ENCODE peak calls at places on chromosomes 7 and 10, in seven cellular contexts. U is effector memory CD4-positive, alpha-beta T cell; L is aorta; D is mammary epithelial cell; E is IMR-90; R is CD8-positive, alpha-beta memory T cell; M is ovary. V is an unnamed sample.
A peak's percentile ranks its signal among the peaks of the same experiment; 100 is the strongest.

GRCh38 chr10:86642499-86642898 is 11.8 kb upstream of the OPN4 start:
- DNase-seq in U (no peak), L (no peak), D (peak; percentile 78), E (peak; percentile 64), R (no peak), M (no peak), V (no peak)

GRCh38 chr7:34755008-34755407 is 97.0 kb downstream of the NPSR1 start:
- DNase-seq in U (no peak), L (no peak), D (no peak), E (no peak), R (no peak), M (no peak), V (no peak)

GRCh38 chr10:126060232-126060935 is 164.0 kb downstream of the FANK1 start:
- DNase-seq in U (no peak), L (no peak), D (no peak), E (peak; percentile 79), R (no peak), M (peak; percentile 85), V (no peak)

GRCh38 chr10:114544045-114544659 is 113.9 kb downstream of the ABLIM1 start:
- DNase-seq in U (peak; percentile 58), L (no peak), D (peak; percentile 89), E (no peak), R (peak; percentile 87), M (no peak), V (peak; percentile 31)

GRCh38 chr10:84599254-84599653 is 270.9 kb downstream of the CCSER2 start:
- DNase-seq in U (no peak), L (no peak), D (no peak), E (no peak), R (no peak), M (no peak), V (no peak)

GRCh38 chr10:27258838-27259532 is 18.4 kb upstream of the ACBD5 start:
- DNase-seq in U (no peak), L (peak; percentile 78), D (no peak), E (no peak), R (peak; percentile 50), M (no peak), V (no peak)

GRCh38 chr10:50990568-50991495 is 83.5 kb upstream of the PRKG1 start:
- DNase-seq in U (no peak), L (peak; percentile 85), D (no peak), E (peak; percentile 95), R (no peak), M (peak; percentile 44), V (no peak)

GRCh38 chr7:10121641-10122040 is 852.0 kb upstream of the PHF14 start:
- DNase-seq in U (no peak), L (no peak), D (no peak), E (no peak), R (no peak), M (no peak), V (no peak)

GRCh38 chr10:73647211-73647874 is 6.1 kb upstream of the MYOZ1 start:
- DNase-seq in U (no peak), L (peak; percentile 88), D (no peak), E (no peak), R (no peak), M (peak; percentile 51), V (no peak)

GRCh38 chr7:130371059-130371458 is 9.2 kb upstream of the CPA1 start:
- DNase-seq in U (no peak), L (peak; percentile 88), D (peak; percentile 46), E (peak; percentile 52), R (no peak), M (peak; percentile 67), V (no peak)

GRCh38 chr10:26621889-26622681 is 75.4 kb upstream of the PDSS1 start:
- DNase-seq in U (no peak), L (peak; percentile 78), D (peak; percentile 43), E (peak; percentile 0), R (no peak), M (no peak), V (no peak)

GRCh38 chr10:100489388-100489787 is 26.6 kb downstream of the WNT8B start:
- DNase-seq in U (no peak), L (no peak), D (no peak), E (no peak), R (no peak), M (no peak), V (no peak)

GRCh38 chr7:44819292-44819691 is 22.8 kb downstream of the PPIA start:
- DNase-seq in U (no peak), L (no peak), D (no peak), E (no peak), R (no peak), M (no peak), V (no peak)

GRCh38 chr10:113319450-113319849 is 233.4 kb upstream of the HABP2 start:
- DNase-seq in U (no peak), L (no peak), D (no peak), E (no peak), R (no peak), M (no peak), V (no peak)

GRCh38 chr7:97401398-97401797 is 283.9 kb downstream of the SDHAF3 start:
- DNase-seq in U (no peak), L (no peak), D (no peak), E (no peak), R (no peak), M (no peak), V (no peak)

GRCh38 chr7:122364761-122365280 is 60.3 kb upstream of the FEZF1 start:
- DNase-seq in U (no peak), L (no peak), D (no peak), E (no peak), R (no peak), M (no peak), V (no peak)

GRCh38 chr7:102061354-102061945 is 225.2 kb upstream of the SH2B2 start:
- DNase-seq in U (no peak), L (peak; percentile 59), D (no peak), E (no peak), R (peak; percentile 15), M (no peak), V (no peak)

GRCh38 chr7:47461161-47461560 is 120.8 kb downstream of the TNS3 start:
- DNase-seq in U (no peak), L (peak; percentile 87), D (no peak), E (peak; percentile 80), R (no peak), M (peak; percentile 53), V (no peak)

GRCh38 chr7:92158660-92159575 is 20.0 kb downstream of the LRRD1 start:
- DNase-seq in U (no peak), L (no peak), D (peak; percentile 52), E (peak; percentile 93), R (no peak), M (no peak), V (no peak)

GRCh38 chr10:91006001-91006751 is 85.3 kb upstream of the ANKRD1 start:
- DNase-seq in U (peak; percentile 11), L (no peak), D (peak; percentile 50), E (peak; percentile 79), R (peak; percentile 71), M (peak; percentile 53), V (peak; percentile 25)

GRCh38 chr7:39948375-39948774 is 1.7 kb upstream of the CDK13 start:
- DNase-seq in U (no peak), L (no peak), D (no peak), E (no peak), R (no peak), M (no peak), V (no peak)

DNA sequence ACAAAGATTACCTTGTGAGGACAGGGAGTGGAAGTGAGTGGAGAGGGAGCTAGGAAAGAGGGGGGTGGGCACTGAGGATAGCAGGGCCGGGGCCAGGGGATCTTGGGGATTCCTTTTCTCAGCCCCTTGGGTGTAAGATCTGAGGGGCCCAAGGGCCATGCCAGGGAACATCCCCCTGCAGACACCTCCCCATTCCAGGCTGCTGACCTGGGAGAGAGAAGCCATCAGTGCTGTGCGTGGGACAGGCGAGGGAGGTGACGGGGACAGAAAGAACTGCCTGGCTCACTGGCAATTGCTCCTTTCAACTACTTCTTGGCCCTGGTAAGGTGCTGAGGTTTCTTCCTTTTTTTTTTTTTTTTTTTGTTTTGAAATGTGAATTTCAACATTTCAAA is 12.0 kb upstream of the BTBD16 start:
- DNase-seq in U (no peak), L (no peak), D (no peak), E (no peak), R (no peak), M (no peak), V (no peak)
- H3K9me3 ChIP-seq in U (no peaks in the 10 kb centered on the region), L (peaks cover 1% of the 10 kb centered on the region), D (no peaks in the 10 kb centered on the region), E (no peaks in the 10 kb centered on the region), R (no peaks in the 10 kb centered on the region), M (no peaks in the 10 kb centered on the region), V (no peaks in the 10 kb centered on the region)

GRCh38 chr7:63029207-63029522 is 969.5 kb upstream of the ZNF722 start:
- DNase-seq in U (no peak), L (no peak), D (no peak), E (no peak), R (no peak), M (no peak), V (no peak)
- H3K9me3 ChIP-seq in U (no peaks in the 10 kb centered on the region), L (peaks cover 4% of the 10 kb centered on the region), D (peaks cover 29% of the 10 kb centered on the region), E (peaks cover 16% of the 10 kb centered on the region), R (no peaks in the 10 kb centered on the region), M (no peaks in the 10 kb centered on the region), V (peaks cover 3% of the 10 kb centered on the region)

GRCh38 chr7:135160858-135161653 is 9.5 kb downstream of the CYREN start:
- DNase-seq in U (no peak), L (no peak), D (no peak), E (peak; percentile 14), R (no peak), M (no peak), V (no peak)

GRCh38 chr7:135159359-135160087 is 11.0 kb downstream of the CYREN start:
- DNase-seq in U (no peak), L (no peak), D (no peak), E (no peak), R (no peak), M (no peak), V (no peak)

GRCh38 chr7:135158141-135158655 is 10.3 kb downstream of the TMEM140 start:
- DNase-seq in U (no peak), L (no peak), D (no peak), E (no peak), R (no peak), M (no peak), V (no peak)

GRCh38 chr7:135160098-135160857 is 10.2 kb downstream of the CYREN start:
- DNase-seq in U (no peak), L (no peak), D (no peak), E (peak; percentile 67), R (no peak), M (no peak), V (no peak)

DNA sequence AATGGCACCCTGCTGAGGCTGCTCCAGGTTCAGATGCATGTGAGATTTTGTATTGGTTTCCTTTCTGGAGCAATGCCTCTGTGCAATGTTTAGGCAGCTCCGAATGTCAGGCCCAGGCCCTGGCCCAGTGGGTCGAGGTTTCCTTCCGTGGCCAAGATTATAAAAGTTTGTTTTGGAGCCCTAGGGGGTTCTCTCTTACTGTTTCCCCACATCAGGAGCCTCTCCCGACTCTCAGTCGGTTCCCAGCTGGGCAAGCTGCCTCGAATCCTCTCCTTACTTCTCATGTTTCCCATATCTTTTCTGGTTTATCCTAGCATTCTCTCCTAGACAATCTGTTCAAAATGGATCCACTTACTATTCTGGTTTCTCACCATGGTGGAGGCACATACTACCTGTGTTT is 11.0 kb downstream of the TMEM140 start:
- DNase-seq in U (no peak), L (no peak), D (no peak), E (no peak), R (no peak), M (no peak), V (no peak)
- H3K9me3 ChIP-seq in U (peaks cover 10% of the 10 kb centered on the region), L (peaks cover 2% of the 10 kb centered on the region), D (no peaks in the 10 kb centered on the region), E (peaks cover 5% of the 10 kb centered on the region), R (peaks cover 20% of the 10 kb centered on the region), M (no peaks in the 10 kb centered on the region), V (peaks cover 10% of the 10 kb centered on the region)

DNA sequence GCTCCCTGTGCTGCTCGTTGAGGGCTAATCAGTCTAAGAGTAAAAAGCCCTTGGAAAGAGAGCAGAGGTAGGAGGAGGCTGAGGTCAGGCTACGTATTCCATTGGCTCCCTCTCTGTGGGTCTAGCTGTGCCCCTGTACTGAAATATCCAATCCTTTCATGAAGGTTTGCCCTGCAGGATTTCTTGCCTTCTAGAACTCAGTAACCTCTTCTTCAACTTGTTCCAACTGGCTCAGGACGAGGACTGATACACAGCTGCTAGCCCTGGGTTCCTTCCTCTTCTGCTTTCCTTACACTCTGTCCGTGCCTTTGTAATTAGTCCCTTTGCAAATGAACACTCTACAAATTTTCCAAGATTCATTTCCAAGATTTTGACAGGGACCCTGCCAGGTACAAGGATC is 560.5 kb downstream of the ACTR3B start:
- DNase-seq in U (no peak), L (no peak), D (no peak), E (no peak), R (no peak), M (no peak), V (no peak)
- H3K9me3 ChIP-seq in U (no peaks in the 10 kb centered on the region), L (no peaks in the 10 kb centered on the region), D (peaks cover 13% of the 10 kb centered on the region), E (peaks cover 18% of the 10 kb centered on the region), R (no peaks in the 10 kb centered on the region), M (peaks cover 3% of the 10 kb centered on the region), V (no peaks in the 10 kb centered on the region)

V was measured in T-helper 17 cell.